ENCODE peak calls at places on chromosomes 16 and 17, in nine cellular contexts. O is AG04450, C is ovary, A is heart left ventricle, T is stomach, R is body of pancreas, U is left ventricle myocardium inferior, H is psoas muscle, J is PC-3. L is an unnamed sample.
A peak's percentile ranks its signal among the peaks of the same experiment; 100 is the strongest.

GRCh38 chr17:7590743-7591142 is 849 bp upstream of the SOX15 start:
- DNase-seq in O (no peak), C (no peak), A (no peak), T (no peak), R (no peak), U (no peak), H (peak; percentile 59), J (peak; percentile 52), L (no peak)

GRCh38 chr16:65113441-65113840 is 8.4 kb downstream of the CDH11 start:
- DNase-seq in O (no peak), C (no peak), A (no peak), T (no peak), R (no peak), U (no peak), H (no peak), J (no peak), L (no peak)

GRCh38 chr16:70395345-70395901 is 43.5 kb downstream of the ST3GAL2 start:
- DNase-seq in O (no peak), C (peak; percentile 40), A (peak; percentile 57), T (peak; percentile 77), R (peak; percentile 74), U (peak; percentile 63), H (peak; percentile 87), J (peak; percentile 40), L (peak; percentile 85)

GRCh38 chr16:66266436-66267286 is 99.8 kb upstream of the CDH5 start:
- DNase-seq in O (peak; percentile 92), C (peak; percentile 76), A (peak; percentile 65), T (no peak), R (peak; percentile 38), U (peak; percentile 76), H (peak; percentile 88), J (no peak), L (peak; percentile 61)

GRCh38 chr17:48612854-48613691 is 2.0 kb downstream of the HOXB8 start:
- DNase-seq in O (no peak), C (no peak), A (no peak), T (no peak), R (no peak), U (no peak), H (no peak), J (no peak), L (no peak)

GRCh38 chr16:2424061-2425007 is 4.9 kb upstream of the CCNF start:
- DNase-seq in O (no peak), C (no peak), A (no peak), T (no peak), R (no peak), U (no peak), H (no peak), J (no peak), L (no peak)

GRCh38 chr17:6096201-6097004 is 26.2 kb downstream of the WSCD1 start:
- DNase-seq in O (no peak), C (no peak), A (no peak), T (no peak), R (no peak), U (no peak), H (no peak), J (no peak), L (peak; percentile 6)

GRCh38 chr17:45895304-45895968 is 1.1 kb downstream of the MAPT start:
- DNase-seq in O (no peak), C (peak; percentile 27), A (no peak), T (no peak), R (no peak), U (peak; percentile 25), H (peak; percentile 82), J (peak; percentile 31), L (no peak)

GRCh38 chr16:69741519-69741918 is 13.2 kb downstream of the NOB1 start:
- DNase-seq in O (no peak), C (no peak), A (no peak), T (no peak), R (no peak), U (no peak), H (no peak), J (peak; percentile 29), L (no peak)

DNA sequence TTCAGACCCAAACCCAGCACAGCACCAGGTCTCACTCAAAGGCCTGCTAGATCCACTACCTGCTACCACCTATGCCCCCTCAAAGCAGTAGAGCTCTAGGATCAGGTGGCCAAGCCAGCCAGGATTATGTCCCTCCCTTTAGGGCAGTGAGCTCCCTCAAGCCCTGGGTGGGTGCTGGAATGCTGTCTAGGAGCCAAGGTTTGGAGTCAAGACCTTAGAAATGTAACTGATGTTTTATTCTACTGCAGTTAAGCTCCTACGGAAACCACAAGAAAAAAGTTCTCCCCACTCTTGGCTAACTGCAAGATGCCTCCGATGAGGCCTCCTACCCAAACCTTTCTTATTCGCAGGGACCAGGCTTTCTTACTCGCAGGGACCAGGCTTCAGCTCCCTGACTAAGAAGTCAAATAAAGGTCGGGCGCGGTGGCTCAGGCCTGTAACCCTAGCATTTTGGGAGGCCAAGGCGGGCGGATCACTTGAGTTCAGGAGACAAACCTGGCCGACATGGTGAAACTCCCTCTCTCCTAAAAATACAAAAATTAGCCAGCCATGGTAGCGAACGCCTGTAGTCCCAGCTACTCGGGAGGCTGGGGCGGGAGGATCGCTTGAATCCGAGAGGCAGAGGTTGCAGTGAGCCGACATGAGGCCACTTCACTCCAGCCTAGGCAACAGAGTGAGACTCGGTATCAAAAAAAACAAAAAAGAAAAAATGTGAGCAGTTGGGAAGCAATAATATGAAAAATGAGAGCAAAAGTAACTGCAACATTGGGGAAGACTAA is 31.8 kb upstream of the ARL4D start:
- DNase-seq in O (no peak), C (peak; percentile 55), A (no peak), T (no peak), R (no peak), U (no peak), H (peak; percentile 58), J (no peak), L (no peak)
- H3K27ac ChIP-seq in O (peak overlapping the region; percentile 97), C (peak overlapping the region; percentile 99), A (peak overlapping the region; percentile 100), T (peak overlapping the region; percentile 99), R (peak overlapping the region; percentile 98), U (peak overlapping the region; percentile 100), H (peak overlapping the region; percentile 98), J (peak overlapping the region; percentile 20), L (peak overlapping the region; percentile 100)

DNA sequence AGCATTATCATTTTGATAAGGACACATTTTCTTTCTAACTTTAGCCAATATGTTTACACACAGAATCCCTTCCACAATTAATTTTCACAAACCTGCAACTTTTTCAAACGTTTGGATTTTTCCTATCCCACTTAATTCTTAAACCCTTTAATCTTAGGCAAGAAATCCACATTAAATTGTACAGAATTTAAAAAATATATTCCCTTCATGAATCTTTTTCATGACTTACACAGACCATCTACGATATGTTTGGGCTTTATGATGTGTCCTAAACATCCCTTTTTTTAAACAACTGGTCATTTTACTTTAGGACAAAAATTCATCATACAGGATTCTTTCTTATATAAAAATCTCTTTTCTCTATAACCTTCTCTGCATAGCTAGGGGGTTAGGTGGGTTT is 241.5 kb upstream of the CNTNAP4 start:
- DNase-seq in O (no peak), C (no peak), A (no peak), T (no peak), R (no peak), U (no peak), H (no peak), J (peak; percentile 18), L (no peak)
- H3K9me3 ChIP-seq in O (peaks cover 7% of the 10 kb centered on the region), C (no peaks in the 10 kb centered on the region), A (no peaks in the 10 kb centered on the region), T (peaks cover 6% of the 10 kb centered on the region), R (no peaks in the 10 kb centered on the region), U (peaks cover 29% of the 10 kb centered on the region), H (no peaks in the 10 kb centered on the region), J (no peaks in the 10 kb centered on the region), L (no peaks in the 10 kb centered on the region)

DNA sequence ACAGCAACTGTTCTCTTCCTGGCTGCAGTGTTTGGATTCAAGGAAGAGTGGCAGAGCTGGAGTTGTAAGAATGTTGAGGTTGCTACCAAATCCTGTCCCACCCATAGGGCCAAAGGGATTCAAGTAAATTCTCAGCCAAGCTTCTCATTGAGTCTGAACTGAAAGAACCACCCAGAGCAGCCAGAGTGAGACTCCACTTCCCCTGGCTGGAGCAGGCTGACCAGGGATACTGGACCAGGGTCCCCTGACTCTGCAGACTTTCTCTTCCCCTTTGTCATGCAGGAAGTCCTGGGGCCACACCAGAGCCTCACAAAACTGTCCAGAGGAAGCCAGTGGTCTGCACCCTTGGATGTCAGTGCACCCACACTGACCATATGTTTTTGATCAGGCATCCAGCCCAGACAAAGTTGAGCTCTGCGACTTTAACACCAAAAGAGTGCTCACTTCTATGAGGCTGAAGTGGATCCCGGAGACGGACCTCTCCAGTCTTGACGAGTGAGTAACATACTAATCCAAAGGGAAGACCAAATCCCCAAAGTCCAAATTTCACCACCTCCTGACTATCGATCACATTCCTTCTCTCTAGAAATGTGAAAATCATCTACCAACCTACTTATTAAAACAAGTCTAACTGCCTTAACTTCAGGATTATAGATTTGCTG is 4.1 kb downstream of the NXN start:
- DNase-seq in O (no peak), C (no peak), A (no peak), T (no peak), R (no peak), U (no peak), H (no peak), J (no peak), L (peak; percentile 36)
- H3K27ac ChIP-seq in O (no peak overlapping the region), C (no peak overlapping the region), A (no peak overlapping the region), T (peak overlapping the region; percentile 35), R (no peak overlapping the region), U (peak overlapping the region; percentile 38), H (peak overlapping the region; percentile 51), J (no peak overlapping the region), L (no peak overlapping the region)

DNA sequence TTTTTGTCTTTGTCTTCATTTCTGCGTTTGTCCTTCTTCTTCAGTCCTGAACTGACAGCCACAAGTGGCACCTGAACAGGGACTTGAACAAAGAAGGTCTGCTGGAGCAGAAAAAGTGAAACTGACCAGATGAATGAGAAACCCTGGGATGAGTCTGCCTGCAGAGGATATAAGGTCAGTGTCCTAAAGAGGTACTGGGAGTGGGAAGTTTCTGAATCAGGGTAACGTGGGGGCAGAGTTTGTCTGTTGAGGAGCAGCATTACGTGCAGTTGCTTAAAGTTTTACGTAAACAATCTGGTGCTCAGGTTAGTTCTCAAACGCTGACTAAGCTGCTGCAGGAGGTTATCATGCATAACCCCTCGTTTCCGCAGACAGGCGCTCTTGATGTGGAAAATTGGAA is 2057.6 kb downstream of the TP53TG3F start:
- DNase-seq in O (no peak), C (no peak), A (no peak), T (no peak), R (no peak), U (no peak), H (no peak), J (no peak), L (no peak)
- H3K9me3 ChIP-seq in O (peaks cover 14% of the 10 kb centered on the region), C (no peaks in the 10 kb centered on the region), A (no peaks in the 10 kb centered on the region), T (peaks cover 13% of the 10 kb centered on the region), R (no peaks in the 10 kb centered on the region), U (peaks cover 19% of the 10 kb centered on the region), H (no peaks in the 10 kb centered on the region), J (no peaks in the 10 kb centered on the region), L (peaks cover 4% of the 10 kb centered on the region)

GRCh38 chr17:4174556-4174955 is 31.6 kb downstream of the CYB5D2 start:
- DNase-seq in O (no peak), C (no peak), A (no peak), T (no peak), R (no peak), U (no peak), H (no peak), J (no peak), L (no peak)
- H3K27ac ChIP-seq in O (no peak overlapping the region), C (no peak overlapping the region), A (no peak overlapping the region), T (no peak overlapping the region), R (no peak overlapping the region), U (no peak overlapping the region), H (no peak overlapping the region), J (no peak overlapping the region), L (no peak overlapping the region)

L was measured in lower lobe of right lung.